ENCODE peak calls at places on chromosomes 11 and 22, in five cellular contexts. F is HL-60, D is adrenal gland, A is HCT116, H is AG10803. E is an unnamed sample.
A peak's percentile ranks its signal among the peaks of the same experiment; 100 is the strongest.

GRCh38 chr22:46293591-46294260 is 2.9 kb upstream of the GTSE1 start:
- DNase-seq in H (peak; percentile 78), D (no peak), F (no peak), A (no peak), E (no peak)

GRCh38 chr11:6431861-6432260 is 8.9 kb downstream of the HPX start:
- DNase-seq in A (peak; percentile 46), H (peak; percentile 85), F (no peak), D (no peak), E (peak; percentile 50)

GRCh38 chr22:45218974-45219373 is 21.7 kb downstream of the KIAA0930 start:
- DNase-seq in D (no peak), H (peak; percentile 38), F (no peak), A (no peak), E (no peak)

GRCh38 chr11:119578466-119579220 is 150.4 kb downstream of the NECTIN1 start:
- DNase-seq in A (no peak), H (no peak), F (no peak), D (no peak), E (no peak)

GRCh38 chr11:18752502-18752901 is 26.5 kb upstream of the IGSF22 start:
- DNase-seq in A (no peak), F (no peak), D (no peak), H (no peak), E (no peak)

GRCh38 chr11:114785820-114786219 is 107.5 kb downstream of the NXPE2 start:
- DNase-seq in F (no peak), A (no peak), D (no peak), H (no peak), E (no peak)

GRCh38 chr22:22228421-22228820 is 16.2 kb upstream of the VPREB1 start:
- DNase-seq in H (no peak), D (no peak), F (no peak), A (no peak), E (no peak)

GRCh38 chr11:107218123-107219084 is 200.1 kb upstream of the GUCY1A2 start:
- DNase-seq in F (no peak), H (no peak), D (peak; percentile 10), A (no peak), E (no peak)

GRCh38 chr11:67253872-67254624 is 12.2 kb upstream of the GRK2 start:
- DNase-seq in F (no peak), D (no peak), H (no peak), A (no peak), E (no peak)

GRCh38 chr22:39429916-39430575 is 26.8 kb upstream of the MGAT3 start:
- DNase-seq in F (no peak), D (peak; percentile 59), A (no peak), H (no peak), E (no peak)

GRCh38 chr11:48116437-48116836 is 100.2 kb upstream of the OR4B1 start:
- DNase-seq in D (no peak), F (no peak), A (no peak), H (no peak), E (no peak)

GRCh38 chr11:122979815-122980656 is 1.6 kb downstream of the BSX start:
- DNase-seq in A (no peak), F (no peak), D (no peak), H (no peak), E (no peak)

GRCh38 chr11:65868076-65868667 is 4.4 kb downstream of the EFEMP2 start:
- DNase-seq in H (no peak), D (peak; percentile 18), A (no peak), F (no peak), E (no peak)

GRCh38 chr11:131025421-131026126 is 109.3 kb upstream of the SNX19 start:
- DNase-seq in D (no peak), A (no peak), F (no peak), H (no peak), E (no peak)

GRCh38 chr11:128757235-128757711 is 63.4 kb downstream of the FLI1 start:
- DNase-seq in F (peak; percentile 68), A (peak; percentile 3), D (peak; percentile 20), H (no peak), E (peak; percentile 71)

GRCh38 chr11:111378773-111379499 is at the start of gene POU2AF1:
- DNase-seq in D (no peak), H (peak; percentile 36), F (no peak), A (no peak), E (peak; percentile 6)

GRCh38 chr11:18749681-18750319 is 23.8 kb upstream of the IGSF22 start:
- DNase-seq in D (peak; percentile 74), H (peak; percentile 67), A (no peak), F (no peak), E (peak; percentile 71)

GRCh38 chr11:72113170-72113808 is 794 bp upstream of the ANAPC15 start:
- DNase-seq in D (no peak), H (peak; percentile 60), A (no peak), F (no peak), E (no peak)

GRCh38 chr11:824292-824880 is 3.3 kb upstream of the CRACR2B start:
- DNase-seq in H (no peak), D (no peak), A (no peak), F (no peak), E (no peak)

GRCh38 chr11:112961146-112961668 is at the start of gene NCAM1:
- DNase-seq in A (peak; percentile 67), F (peak; percentile 16), H (peak; percentile 84), D (peak; percentile 89), E (peak; percentile 78)

GRCh38 chr11:106077609-106078517 is at the start of gene AASDHPPT:
- DNase-seq in H (peak; percentile 34), F (no peak), D (peak; percentile 48), A (peak; percentile 12), E (peak; percentile 36)

GRCh38 chr11:74141274-74141695 is 29.5 kb downstream of the C2CD3 start:
- DNase-seq in F (no peak), D (no peak), A (no peak), H (peak; percentile 37), E (peak; percentile 47)

GRCh38 chr11:18775492-18776292 is 15.9 kb downstream of the PTPN5 start:
- DNase-seq in H (peak; percentile 27), D (peak; percentile 77), F (peak; percentile 30), A (peak; percentile 64), E (peak; percentile 63)

DNA sequence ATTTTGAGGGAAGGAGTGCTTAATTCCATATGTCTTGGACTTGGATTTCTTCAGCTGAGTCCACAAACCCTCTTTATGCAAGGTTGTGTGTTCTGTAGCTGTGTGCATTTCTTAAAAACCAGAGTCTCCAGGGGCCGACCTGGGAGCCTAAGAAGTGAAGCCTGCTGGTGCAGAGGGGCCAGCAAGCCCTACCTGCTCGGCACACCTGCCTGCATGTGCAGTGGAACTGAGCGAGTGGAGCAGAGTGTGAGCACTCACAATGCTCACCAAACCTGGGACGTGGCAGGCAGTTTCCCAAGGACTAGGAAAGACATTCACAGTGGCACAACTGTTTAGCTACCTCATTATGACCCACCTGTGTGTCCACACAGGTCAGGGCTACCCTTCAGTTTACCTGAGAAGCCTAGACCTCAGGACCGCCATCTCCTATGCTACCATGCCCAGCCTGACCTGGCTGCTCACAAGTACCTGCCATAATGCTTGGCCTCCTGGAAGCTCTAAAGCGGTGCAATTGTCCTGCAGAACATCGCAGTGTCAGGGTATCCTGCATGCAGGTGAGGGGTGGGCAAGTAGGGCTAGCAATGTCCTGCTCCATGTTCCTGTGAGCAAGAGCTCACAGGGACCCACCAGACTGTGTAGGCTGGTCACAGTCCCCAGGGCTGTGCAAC is 3.8 kb downstream of the C22orf39 start:
- DNase-seq in D (no peak), A (no peak), H (no peak), F (no peak), E (no peak)
- TF ChIP-seq CTCF in D (no peak), A (no peak), H (no peak), F (no peak), E (no peak)

DNA sequence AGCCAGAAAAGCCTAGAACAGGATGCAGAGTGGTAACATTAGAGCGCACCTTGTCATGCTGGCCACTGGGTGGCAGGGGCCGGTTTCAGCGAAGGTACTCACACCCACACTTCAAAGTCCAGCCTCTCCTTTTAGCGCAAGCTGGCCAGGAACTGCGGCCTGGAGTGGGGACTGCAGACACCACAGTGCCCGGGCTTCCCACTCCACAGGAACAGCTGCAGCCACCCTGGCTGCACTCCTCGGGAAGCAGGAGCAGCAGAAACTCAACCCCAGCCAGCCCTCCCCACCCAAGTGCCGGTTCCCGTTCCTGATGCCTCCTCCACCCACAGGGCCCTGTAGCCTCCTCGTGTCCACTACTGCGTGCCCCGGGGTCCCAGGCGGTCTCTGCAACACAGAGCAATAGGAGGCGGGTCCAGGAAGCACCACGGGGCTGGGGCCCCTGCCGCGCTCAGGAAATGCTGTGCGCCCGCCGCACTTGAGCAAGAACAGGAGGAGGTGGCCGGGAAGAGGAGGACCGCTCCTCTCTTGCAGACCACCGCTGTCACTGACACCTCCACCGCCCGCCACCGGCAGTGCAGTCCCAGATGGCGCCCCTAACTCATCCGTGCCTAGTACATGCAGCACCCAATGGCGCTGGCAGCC is 2.2 kb downstream of the RFPL2 start:
- DNase-seq in F (peak; percentile 43), H (peak; percentile 23), D (no peak), A (peak; percentile 50), E (peak; percentile 41)
- H3K4me3 ChIP-seq in F (peak overlapping the region; percentile 41), H (no peak overlapping the region), D (no peak overlapping the region), A (no peak overlapping the region), E (no peak overlapping the region)

GRCh38 chr11:99682646-99683045 is 661.9 kb downstream of the CNTN5 start:
- DNase-seq in H (no peak), D (no peak), A (no peak), F (no peak), E (no peak)

GRCh38 chr11:99686838-99687237 is 666.1 kb downstream of the CNTN5 start:
- DNase-seq in D (no peak), A (no peak), H (no peak), F (no peak), E (no peak)

GRCh38 chr11:99682171-99682570 is 661.4 kb downstream of the CNTN5 start:
- DNase-seq in A (no peak), D (no peak), F (no peak), H (no peak), E (no peak)

GRCh38 chr11:99683933-99684332 is 663.2 kb downstream of the CNTN5 start:
- DNase-seq in A (no peak), H (no peak), D (no peak), F (no peak), E (no peak)

DNA sequence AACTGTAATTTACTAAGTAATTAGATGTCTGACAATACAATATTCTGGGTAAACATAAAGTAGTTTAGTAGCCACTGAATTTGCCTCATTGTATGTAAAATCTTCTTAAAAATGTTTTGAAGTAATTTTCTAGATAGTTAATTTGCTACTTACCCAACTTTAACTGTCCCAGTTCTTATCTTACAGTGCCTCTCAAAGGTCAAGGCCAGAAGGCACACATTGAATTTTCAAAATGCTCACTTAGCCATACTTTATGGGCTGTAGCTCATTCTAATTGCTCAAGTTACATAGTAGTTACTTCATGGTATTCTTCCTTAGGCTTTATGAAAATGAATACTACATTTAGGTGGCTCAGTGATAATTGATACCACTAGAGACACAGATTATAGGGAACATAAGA is 666.6 kb downstream of the CNTN5 start:
- DNase-seq in F (no peak), D (no peak), H (no peak), A (no peak), E (peak; percentile 10)
- TF ChIP-seq CTCF in F (no peak), D (no peak), H (no peak), A (no peak), E (no peak)

GRCh38 chr22:19681863-19682245 is 32.4 kb upstream of the SEPTIN5 start:
- DNase-seq in F (no peak), A (no peak), D (no peak), H (no peak), E (no peak)

GRCh38 chr22:19680911-19681862 is 33.1 kb upstream of the SEPTIN5 start:
- DNase-seq in D (no peak), F (no peak), A (peak; percentile 29), H (peak; percentile 15), E (no peak)

GRCh38 chr22:19678949-19679348 is 35.4 kb upstream of the SEPTIN5 start:
- DNase-seq in H (no peak), D (no peak), A (no peak), F (no peak), E (no peak)

GRCh38 chr22:19679476-19680099 is 34.7 kb upstream of the SEPTIN5 start:
- DNase-seq in A (no peak), F (no peak), H (peak; percentile 11), D (peak; percentile 36), E (no peak)

GRCh38 chr22:19680287-19680881 is 33.9 kb upstream of the SEPTIN5 start:
- DNase-seq in F (no peak), A (no peak), H (no peak), D (no peak), E (no peak)
- H3K4me3 ChIP-seq in F (no peak overlapping the region), A (no peak overlapping the region), H (no peak overlapping the region), D (no peak overlapping the region), E (no peak overlapping the region)

E was measured in fibroblast of pulmonary artery.